ENCODE peak calls at places on chromosomes 1 and 21, in four cellular contexts. D is lung, O is fibroblast of lung, B is DND-41. F is an unnamed sample.

GRCh38 chr1:29221296-29221695 is 9.4 kb downstream of the MECR start:
- DNase-seq in D (no peak), O (no peak), B (no peak), F (no peak)

GRCh38 chr1:64082459-64082858 is 121.0 kb upstream of the UBE2U start:
- DNase-seq in D (no peak), O (peak; percentile 68), B (no peak), F (peak; percentile 90)

GRCh38 chr1:185961664-185962063 is 227.5 kb downstream of the HMCN1 start:
- DNase-seq in D (no peak), O (peak; percentile 62), B (no peak), F (peak; percentile 20)

GRCh38 chr1:206714331-206715058 is 29.8 kb downstream of the MAPKAPK2 start:
- DNase-seq in D (no peak), O (peak; percentile 56), B (no peak), F (no peak)

GRCh38 chr1:176648556-176648955 is 185.6 kb downstream of the PAPPA2 start:
- DNase-seq in D (no peak), O (no peak), B (no peak), F (no peak)

GRCh38 chr1:171943973-171944561 is 102.8 kb downstream of the DNM3 start:
- DNase-seq in D (no peak), O (no peak), B (no peak), F (no peak)

GRCh38 chr21:36700961-36701911 is 2.3 kb downstream of the SIM2 start:
- DNase-seq in D (no peak), O (no peak), B (peak; percentile 51), F (no peak)

GRCh38 chr1:87880747-87881133 is 552.1 kb downstream of the LMO4 start:
- DNase-seq in D (no peak), O (peak; percentile 10), B (no peak), F (no peak)

GRCh38 chr1:52140633-52141512 is 1.0 kb upstream of the ZFYVE9 start:
- DNase-seq in D (no peak), O (no peak), B (no peak), F (no peak)

GRCh38 chr1:10734900-10735602 is 61.4 kb downstream of the CASZ1 start:
- DNase-seq in D (no peak), O (no peak), B (no peak), F (no peak)

GRCh38 chr1:179509384-179509783 is 66.4 kb downstream of the NPHS2 start:
- DNase-seq in D (no peak), O (no peak), B (no peak), F (no peak)

GRCh38 chr1:197178998-197179397 is 32.5 kb upstream of the ASPM start:
- DNase-seq in D (no peak), O (peak; percentile 70), B (no peak), F (no peak)

GRCh38 chr1:29249170-29249691 is 12.9 kb downstream of the PTPRU start:
- DNase-seq in D (no peak), O (peak; percentile 81), B (peak; percentile 83), F (peak; percentile 72)

GRCh38 chr1:161225534-161226319 is at the start of gene TOMM40L:
- DNase-seq in D (peak; percentile 89), O (peak; percentile 99), B (peak; percentile 95), F (peak; percentile 99)

GRCh38 chr1:161223805-161224694 is 622 bp upstream of the APOA2 start:
- DNase-seq in D (no peak), O (no peak), B (no peak), F (no peak)

GRCh38 chr1:161226759-161227158 is 899 bp downstream of the TOMM40L start:
- DNase-seq in D (no peak), O (no peak), B (no peak), F (no peak)

GRCh38 chr1:161226320-161226711 is 456 bp downstream of the TOMM40L start:
- DNase-seq in D (no peak), O (no peak), B (no peak), F (no peak)

DNA sequence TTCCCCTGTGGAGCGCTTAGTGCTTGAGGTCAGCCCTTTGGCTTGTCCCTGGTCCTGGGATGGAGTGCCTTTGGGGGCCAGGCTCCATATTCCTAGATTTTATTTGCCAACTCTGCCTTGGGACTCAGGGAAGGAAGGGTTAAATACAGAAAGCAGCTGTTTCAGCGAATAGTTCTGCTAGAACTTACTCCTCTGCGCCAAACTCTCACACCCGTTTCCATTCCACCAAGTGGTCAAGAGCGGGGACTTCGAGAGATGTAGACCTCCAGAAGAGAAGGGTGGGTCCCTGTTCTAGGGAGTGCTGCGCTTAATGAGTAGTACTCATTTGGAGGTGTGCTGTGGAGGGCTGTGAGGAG is 704 bp upstream of the TOMM40L start:
- DNase-seq in D (no peak), O (no peak), B (no peak), F (no peak)
- H3K27ac ChIP-seq in D (peak overlapping the region; percentile 62), O (peak overlapping the region; percentile 9), B (peak overlapping the region; percentile 72), F (no peak overlapping the region)

DNA sequence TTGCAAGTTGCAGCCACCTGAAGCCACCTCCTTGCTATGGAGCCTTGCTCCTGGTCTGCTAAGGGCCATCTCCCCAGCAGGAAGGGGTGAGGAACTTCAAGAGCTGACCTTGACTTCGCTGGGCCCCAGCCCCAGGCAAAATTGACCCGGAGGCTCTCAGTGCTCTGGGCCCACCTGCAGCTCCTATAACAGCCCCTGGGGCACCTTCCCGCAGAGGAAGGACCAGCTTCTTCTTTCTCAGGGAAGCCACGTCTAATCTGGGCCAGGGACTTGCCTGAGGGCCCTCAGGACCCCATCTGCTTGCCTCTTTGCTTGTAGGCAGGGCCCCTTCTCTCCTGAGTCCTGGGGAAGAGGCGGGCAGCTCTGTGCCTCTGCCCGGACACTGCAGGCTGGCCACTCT is 30.9 kb upstream of the GNPAT start:
- DNase-seq in D (no peak), O (no peak), B (no peak), F (no peak)
- H3K27me3 ChIP-seq in D (no peaks in the 10 kb centered on the region), O (no peaks in the 10 kb centered on the region), B (peaks cover under 1% of the 10 kb centered on the region), F (no peaks in the 10 kb centered on the region)

GRCh38 chr1:205441318-205441633 is 14.6 kb downstream of the BLACAT1 start:
- DNase-seq in D (no peak), O (no peak), B (no peak), F (no peak)

GRCh38 chr1:205443585-205444299 is 12.1 kb downstream of the BLACAT1 start:
- DNase-seq in D (no peak), O (no peak), B (no peak), F (no peak)

GRCh38 chr1:205440476-205441317 is 15.1 kb downstream of the BLACAT1 start:
- DNase-seq in D (peak; percentile 75), O (peak; percentile 72), B (peak; percentile 42), F (peak; percentile 96)

GRCh38 chr1:205441716-205442050 is 14.2 kb downstream of the BLACAT1 start:
- DNase-seq in D (no peak), O (no peak), B (no peak), F (no peak)

GRCh38 chr1:205442051-205442721 is 13.7 kb downstream of the BLACAT1 start:
- DNase-seq in D (peak; percentile 65), O (no peak), B (no peak), F (no peak)
- H3K4me1 ChIP-seq in D (no peaks in the 10 kb centered on the region), O (no peaks in the 10 kb centered on the region), B (no peaks in the 10 kb centered on the region), F (peaks cover 39% of the 10 kb centered on the region)

GRCh38 chr1:226110249-226111108 is 48.0 kb downstream of the H3-3A start:
- DNase-seq in D (peak; percentile 67), O (peak; percentile 60), B (peak; percentile 61), F (no peak)
- H3K27ac ChIP-seq in D (peak overlapping the region; percentile 100), O (peak overlapping the region; percentile 81), B (peak overlapping the region; percentile 75), F (peak overlapping the region; percentile 85)

DNA sequence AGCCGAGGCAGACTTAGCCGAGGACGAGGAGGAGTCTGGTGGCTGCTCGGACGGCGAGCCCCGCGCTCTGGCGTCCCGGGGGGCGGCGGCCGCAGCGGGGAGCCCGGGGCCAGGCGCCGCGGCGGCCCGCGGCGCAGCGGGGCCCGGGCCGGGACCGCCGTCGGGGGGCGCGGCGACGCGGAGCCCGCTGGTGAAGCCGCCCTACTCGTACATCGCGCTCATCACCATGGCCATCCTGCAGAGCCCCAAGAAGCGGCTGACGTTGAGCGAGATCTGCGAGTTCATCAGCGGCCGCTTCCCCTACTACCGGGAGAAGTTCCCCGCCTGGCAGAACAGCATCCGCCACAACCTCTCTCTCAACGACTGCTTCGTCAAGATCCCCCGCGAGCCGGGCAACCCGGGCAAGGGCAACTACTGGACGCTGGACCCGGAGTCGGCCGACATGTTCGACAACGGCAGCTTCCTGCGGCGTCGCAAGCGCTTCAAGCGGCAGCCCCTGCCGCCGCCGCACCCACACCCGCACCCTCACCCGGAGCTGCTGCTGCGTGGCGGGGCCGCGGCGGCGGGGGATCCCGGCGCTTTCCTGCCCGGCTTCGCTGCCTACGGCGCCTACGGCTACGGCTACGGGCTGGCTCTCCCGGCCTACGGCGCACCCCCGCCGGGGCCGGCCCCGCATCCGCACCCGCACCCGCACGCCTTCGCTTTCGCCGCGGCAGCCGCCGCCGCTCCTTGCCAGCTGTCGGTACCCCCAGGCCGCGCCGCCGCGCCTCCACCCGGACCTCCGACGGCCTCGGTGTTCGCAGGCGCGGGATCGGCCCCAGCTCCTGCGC is 692 bp downstream of the FOXD2 start:
- DNase-seq in D (no peak), O (no peak), B (no peak), F (no peak)
- H3K27me3 ChIP-seq in D (peaks cover 13% of the 10 kb centered on the region), O (peaks cover 6% of the 10 kb centered on the region), B (no peaks in the 10 kb centered on the region), F (peaks cover 58% of the 10 kb centered on the region)

DNA sequence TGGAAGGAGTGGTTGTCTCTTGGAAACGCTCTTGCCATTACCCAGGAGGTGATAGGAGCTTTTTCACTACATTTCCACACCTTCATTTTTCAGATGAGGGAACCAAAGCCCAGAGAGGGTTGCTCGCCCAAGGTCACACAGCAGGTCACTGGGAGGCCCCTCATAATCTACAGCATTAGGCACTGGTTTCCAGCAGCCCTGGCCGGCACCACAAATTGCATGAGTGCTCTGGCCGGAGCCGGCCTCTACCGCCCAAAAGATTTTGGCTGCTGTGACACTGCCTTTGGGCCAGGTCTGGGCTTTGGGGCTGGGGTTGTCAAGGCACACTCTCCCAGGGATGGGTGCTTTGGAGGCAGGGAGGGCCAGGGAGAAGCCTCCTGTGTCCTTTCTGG is 15.4 kb downstream of the DHRS3 start:
- DNase-seq in D (no peak), O (no peak), B (no peak), F (no peak)
- H3K4me1 ChIP-seq in D (peaks cover 28% of the 10 kb centered on the region), O (peaks cover 23% of the 10 kb centered on the region), B (no peaks in the 10 kb centered on the region), F (peaks cover 3% of the 10 kb centered on the region)

GRCh38 chr1:111474521-111474920 is 737 bp downstream of the C1orf162 start:
- DNase-seq in D (no peak), O (no peak), B (no peak), F (no peak)

GRCh38 chr1:111471538-111471937 is 2.2 kb upstream of the C1orf162 start:
- DNase-seq in D (no peak), O (no peak), B (no peak), F (no peak)

GRCh38 chr1:111475706-111476105 is 1.9 kb downstream of the C1orf162 start:
- DNase-seq in D (no peak), O (no peak), B (no peak), F (no peak)

GRCh38 chr1:111476214-111476613 is 2.4 kb downstream of the C1orf162 start:
- DNase-seq in D (no peak), O (no peak), B (no peak), F (no peak)

GRCh38 chr1:111474106-111474505 is 322 bp downstream of the C1orf162 start:
- DNase-seq in D (no peak), O (no peak), B (no peak), F (no peak)
- H3K27ac ChIP-seq in D (peak overlapping the region; percentile 46), O (no peak overlapping the region), B (no peak overlapping the region), F (no peak overlapping the region)

DNA sequence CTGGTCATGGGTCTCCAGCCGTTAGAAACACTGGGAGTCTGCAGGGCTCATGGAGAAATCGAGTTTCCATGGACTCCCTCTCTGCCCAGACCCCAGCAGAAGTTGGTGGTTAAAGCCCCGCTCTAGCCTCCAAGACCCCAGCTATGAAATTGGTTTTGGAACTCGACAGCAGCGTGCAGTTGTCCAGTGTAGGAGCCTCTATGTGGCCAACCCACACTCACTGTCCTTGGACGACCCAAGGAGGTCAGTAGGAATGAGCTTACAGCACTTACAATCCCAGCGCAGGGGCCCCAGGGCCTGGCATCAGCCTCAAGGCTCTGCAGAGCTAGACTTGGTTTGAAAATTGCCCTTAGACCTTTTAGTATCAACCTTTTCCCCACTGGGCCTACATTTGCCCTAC is 3.2 kb upstream of the PRDM16 start:
- DNase-seq in D (no peak), O (no peak), B (no peak), F (no peak)
- H3K27me3 ChIP-seq in D (peaks cover 5% of the 10 kb centered on the region), O (peaks cover 35% of the 10 kb centered on the region), B (no peaks in the 10 kb centered on the region), F (peaks cover 89% of the 10 kb centered on the region)